ENCODE peak calls at places on chromosomes 11 and 22, in eight cellular contexts. One of them, this sample, is unnamed.

GRCh38 chr11:100785148-100785983 is 98.3 kb downstream of the ARHGAP42 start:
- DNase-seq in fibroblast of the aortic adventitia: no peak
- DNase-seq in LHCN-M2: no peak
- DNase-seq in BJ: no peak
- DNase-seq in pancreas: no peak
- DNase-seq in activated CD4-positive, alpha-beta T cell treated with anti-CD3 and anti-CD28 coated beads for 36 hours: no peak
- DNase-seq in foreskin fibroblast: no peak
- DNase-seq in fibroblast of pulmonary artery: peak; percentile 43
- DNase-seq in this sample: no peak

GRCh38 chr22:22386602-22387385 is 121.7 kb downstream of the ZNF280B start:
- DNase-seq in fibroblast of the aortic adventitia: no peak
- DNase-seq in LHCN-M2: no peak
- DNase-seq in BJ: no peak
- DNase-seq in pancreas: no peak
- DNase-seq in activated CD4-positive, alpha-beta T cell treated with anti-CD3 and anti-CD28 coated beads for 36 hours: no peak
- DNase-seq in foreskin fibroblast: no peak
- DNase-seq in fibroblast of pulmonary artery: no peak
- DNase-seq in this sample: no peak

GRCh38 chr22:19898831-19899567 is 42.6 kb upstream of the COMT start:
- DNase-seq in fibroblast of the aortic adventitia: no peak
- DNase-seq in LHCN-M2: no peak
- DNase-seq in BJ: no peak
- DNase-seq in pancreas: no peak
- DNase-seq in activated CD4-positive, alpha-beta T cell treated with anti-CD3 and anti-CD28 coated beads for 36 hours: no peak
- DNase-seq in foreskin fibroblast: no peak
- DNase-seq in fibroblast of pulmonary artery: no peak
- DNase-seq in this sample: no peak

GRCh38 chr11:65887723-65888162 is 528 bp downstream of the FIBP start:
- DNase-seq in fibroblast of the aortic adventitia: no peak
- DNase-seq in LHCN-M2: no peak
- DNase-seq in BJ: no peak
- DNase-seq in pancreas: no peak
- DNase-seq in activated CD4-positive, alpha-beta T cell treated with anti-CD3 and anti-CD28 coated beads for 36 hours: peak; percentile 64
- DNase-seq in foreskin fibroblast: peak; percentile 65
- DNase-seq in fibroblast of pulmonary artery: no peak
- DNase-seq in this sample: no peak

GRCh38 chr11:73376168-73376802 is at the start of gene RELT:
- DNase-seq in fibroblast of the aortic adventitia: peak; percentile 85
- DNase-seq in LHCN-M2: peak; percentile 87
- DNase-seq in BJ: peak; percentile 34
- DNase-seq in pancreas: peak; percentile 92
- DNase-seq in activated CD4-positive, alpha-beta T cell treated with anti-CD3 and anti-CD28 coated beads for 36 hours: peak; percentile 96
- DNase-seq in foreskin fibroblast: peak; percentile 93
- DNase-seq in fibroblast of pulmonary artery: peak; percentile 93
- DNase-seq in this sample: peak; percentile 45

GRCh38 chr22:50144005-50144614 is 26.4 kb upstream of the PANX2 start:
- DNase-seq in fibroblast of the aortic adventitia: no peak
- DNase-seq in LHCN-M2: no peak
- DNase-seq in BJ: no peak
- DNase-seq in pancreas: no peak
- DNase-seq in activated CD4-positive, alpha-beta T cell treated with anti-CD3 and anti-CD28 coated beads for 36 hours: no peak
- DNase-seq in foreskin fibroblast: no peak
- DNase-seq in fibroblast of pulmonary artery: no peak
- DNase-seq in this sample: no peak

GRCh38 chr11:63490551-63491239 is at the start of gene PLAAT5:
- DNase-seq in fibroblast of the aortic adventitia: peak; percentile 14
- DNase-seq in LHCN-M2: no peak
- DNase-seq in BJ: no peak
- DNase-seq in pancreas: peak; percentile 75
- DNase-seq in activated CD4-positive, alpha-beta T cell treated with anti-CD3 and anti-CD28 coated beads for 36 hours: peak; percentile 32
- DNase-seq in foreskin fibroblast: no peak
- DNase-seq in fibroblast of pulmonary artery: no peak
- DNase-seq in this sample: no peak

GRCh38 chr11:62602141-62603071 is 741 bp upstream of the MTA2 start:
- DNase-seq in fibroblast of the aortic adventitia: peak; percentile 57
- DNase-seq in LHCN-M2: no peak
- DNase-seq in BJ: no peak
- DNase-seq in pancreas: peak; percentile 91
- DNase-seq in activated CD4-positive, alpha-beta T cell treated with anti-CD3 and anti-CD28 coated beads for 36 hours: peak; percentile 52
- DNase-seq in foreskin fibroblast: peak; percentile 72
- DNase-seq in fibroblast of pulmonary artery: peak; percentile 48
- DNase-seq in this sample: no peak

GRCh38 chr11:3616721-3617460 is 24.9 kb downstream of the ART5 start:
- DNase-seq in fibroblast of the aortic adventitia: no peak
- DNase-seq in LHCN-M2: peak; percentile 44
- DNase-seq in BJ: no peak
- DNase-seq in pancreas: no peak
- DNase-seq in activated CD4-positive, alpha-beta T cell treated with anti-CD3 and anti-CD28 coated beads for 36 hours: no peak
- DNase-seq in foreskin fibroblast: no peak
- DNase-seq in fibroblast of pulmonary artery: peak; percentile 11
- DNase-seq in this sample: no peak

This sample was measured in HS-5.